ENCODE peak calls at places on chromosomes 4 and X, in seven cellular contexts. One of them, this sample, is unnamed.

GRCh38 chrX:129833153-129834004 is 10.3 kb downstream of the ZDHHC9 start:
- DNase-seq in GM23338: no peak
- DNase-seq in astrocyte: peak; percentile 65
- DNase-seq in MM.1S: no peak
- DNase-seq in fibroblast of lung: peak; percentile 76
- DNase-seq in PC-9: no peak
- DNase-seq in hepatocyte: no peak
- DNase-seq in this sample: no peak

GRCh38 chr4:82017680-82018079 is 356.1 kb downstream of the HNRNPD start:
- DNase-seq in GM23338: peak; percentile 72
- DNase-seq in astrocyte: peak; percentile 3
- DNase-seq in MM.1S: peak; percentile 71
- DNase-seq in fibroblast of lung: peak; percentile 13
- DNase-seq in PC-9: no peak
- DNase-seq in hepatocyte: peak; percentile 68
- DNase-seq in this sample: peak; percentile 23

GRCh38 chr4:11120435-11120834 is 308.3 kb downstream of the HS3ST1 start:
- DNase-seq in GM23338: no peak
- DNase-seq in astrocyte: no peak
- DNase-seq in MM.1S: no peak
- DNase-seq in fibroblast of lung: no peak
- DNase-seq in PC-9: no peak
- DNase-seq in hepatocyte: no peak
- DNase-seq in this sample: no peak

GRCh38 chr4:88275949-88276515 is 8.3 kb downstream of the PPM1K start:
- DNase-seq in GM23338: no peak
- DNase-seq in astrocyte: peak; percentile 12
- DNase-seq in MM.1S: no peak
- DNase-seq in fibroblast of lung: peak; percentile 21
- DNase-seq in PC-9: no peak
- DNase-seq in hepatocyte: no peak
- DNase-seq in this sample: no peak

GRCh38 chr4:37454263-37454800 is 209.8 kb downstream of the NWD2 start:
- DNase-seq in GM23338: no peak
- DNase-seq in astrocyte: no peak
- DNase-seq in MM.1S: no peak
- DNase-seq in fibroblast of lung: no peak
- DNase-seq in PC-9: no peak
- DNase-seq in hepatocyte: no peak
- DNase-seq in this sample: no peak

GRCh38 chrX:68699960-68700746 is 52.7 kb downstream of the STARD8 start:
- DNase-seq in GM23338: no peak
- DNase-seq in astrocyte: peak; percentile 52
- DNase-seq in MM.1S: no peak
- DNase-seq in fibroblast of lung: peak; percentile 61
- DNase-seq in PC-9: no peak
- DNase-seq in hepatocyte: no peak
- DNase-seq in this sample: no peak

GRCh38 chrX:1519022-1519497 is 17.9 kb downstream of the P2RY8 start:
- DNase-seq in GM23338: no peak
- DNase-seq in astrocyte: no peak
- DNase-seq in MM.1S: no peak
- DNase-seq in fibroblast of lung: no peak
- DNase-seq in PC-9: no peak
- DNase-seq in hepatocyte: no peak
- DNase-seq in this sample: no peak

GRCh38 chrX:150506020-150506419 is 62.4 kb upstream of the MTM1 start:
- DNase-seq in GM23338: no peak
- DNase-seq in astrocyte: no peak
- DNase-seq in MM.1S: no peak
- DNase-seq in fibroblast of lung: no peak
- DNase-seq in PC-9: no peak
- DNase-seq in hepatocyte: no peak
- DNase-seq in this sample: no peak

GRCh38 chr4:2583517-2583916 is 47.1 kb downstream of the FAM193A start:
- DNase-seq in GM23338: no peak
- DNase-seq in astrocyte: no peak
- DNase-seq in MM.1S: no peak
- DNase-seq in fibroblast of lung: peak; percentile 25
- DNase-seq in PC-9: peak; percentile 18
- DNase-seq in hepatocyte: peak; percentile 54
- DNase-seq in this sample: no peak

GRCh38 chr4:62023633-62024032 is 823.5 kb downstream of the ADGRL3 start:
- DNase-seq in GM23338: peak; percentile 14
- DNase-seq in astrocyte: no peak
- DNase-seq in MM.1S: no peak
- DNase-seq in fibroblast of lung: no peak
- DNase-seq in PC-9: no peak
- DNase-seq in hepatocyte: no peak
- DNase-seq in this sample: no peak
- H3K4me2 ChIP-seq in GM23338: no peak overlapping the region
- H3K4me2 ChIP-seq in astrocyte: no peak overlapping the region
- H3K4me2 ChIP-seq in MM.1S: no peak overlapping the region
- H3K4me2 ChIP-seq in fibroblast of lung: no peak overlapping the region
- H3K4me2 ChIP-seq in PC-9: no peak overlapping the region
- H3K4me2 ChIP-seq in hepatocyte: no peak overlapping the region
- H3K4me2 ChIP-seq in this sample: no peak overlapping the region

DNA sequence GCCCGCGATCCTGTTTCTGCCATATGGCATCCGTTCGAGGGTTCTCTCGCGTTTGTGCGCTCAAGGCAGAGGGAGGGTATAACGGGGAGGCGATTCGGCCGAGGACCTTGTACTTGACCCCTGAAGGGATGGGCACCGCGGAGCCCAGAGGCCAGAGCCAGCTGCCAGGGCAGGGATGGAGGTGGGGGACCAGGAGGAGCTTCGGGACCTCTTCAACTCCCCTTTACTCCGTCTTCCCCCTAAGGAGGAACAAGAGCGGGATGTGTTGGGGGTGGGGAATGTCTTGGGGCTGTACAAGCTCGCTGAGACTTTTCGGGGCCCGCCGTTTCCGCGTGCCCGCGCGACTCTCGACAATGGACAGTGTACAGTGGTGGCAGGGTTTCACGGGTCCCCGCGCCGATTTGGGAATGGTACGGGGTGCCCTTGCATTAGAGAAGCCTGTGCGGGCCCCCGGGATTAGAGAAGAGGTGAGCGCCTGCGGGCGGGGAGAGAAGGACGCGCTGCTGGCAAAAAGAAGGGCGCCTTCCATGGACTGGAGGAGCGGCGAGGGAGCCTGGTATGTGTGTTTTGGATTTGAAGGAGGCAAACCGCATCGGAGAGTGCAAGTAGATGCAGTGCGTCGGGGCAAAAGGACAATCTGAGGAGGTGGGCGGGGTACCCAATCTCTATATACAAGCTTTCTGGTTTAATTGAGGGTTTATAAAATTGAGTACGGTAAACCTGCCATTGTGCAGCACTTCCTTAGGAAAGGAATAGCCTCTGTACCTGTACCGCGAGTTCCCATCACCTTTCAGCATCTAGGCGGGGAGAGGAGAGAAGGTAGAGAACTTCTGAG is 841 bp downstream of the UGT8 start:
- DNase-seq in GM23338: peak; percentile 78
- DNase-seq in astrocyte: peak; percentile 1
- DNase-seq in MM.1S: no peak
- DNase-seq in fibroblast of lung: peak; percentile 12
- DNase-seq in PC-9: peak; percentile 17
- DNase-seq in hepatocyte: peak; percentile 49
- DNase-seq in this sample: no peak
- H3K79me2 ChIP-seq in GM23338: peaks cover 47% of the 10 kb centered on the region
- H3K79me2 ChIP-seq in astrocyte: no peaks in the 10 kb centered on the region
- H3K79me2 ChIP-seq in MM.1S: no peaks in the 10 kb centered on the region
- H3K79me2 ChIP-seq in fibroblast of lung: no peaks in the 10 kb centered on the region
- H3K79me2 ChIP-seq in PC-9: no peaks in the 10 kb centered on the region
- H3K79me2 ChIP-seq in hepatocyte: peaks cover 44% of the 10 kb centered on the region
- H3K79me2 ChIP-seq in this sample: no peaks in the 10 kb centered on the region

GRCh38 chr4:113976937-113977855 is 2.3 kb downstream of the ARSJ start:
- DNase-seq in GM23338: no peak
- DNase-seq in astrocyte: no peak
- DNase-seq in MM.1S: no peak
- DNase-seq in fibroblast of lung: peak; percentile 50
- DNase-seq in PC-9: no peak
- DNase-seq in hepatocyte: no peak
- DNase-seq in this sample: no peak
- H3K4me2 ChIP-seq in GM23338: peak overlapping the region; percentile 83
- H3K4me2 ChIP-seq in astrocyte: peak overlapping the region; percentile 89
- H3K4me2 ChIP-seq in MM.1S: no peak overlapping the region
- H3K4me2 ChIP-seq in fibroblast of lung: peak overlapping the region; percentile 44
- H3K4me2 ChIP-seq in PC-9: no peak overlapping the region
- H3K4me2 ChIP-seq in hepatocyte: peak overlapping the region; percentile 79
- H3K4me2 ChIP-seq in this sample: no peak overlapping the region

GRCh38 chr4:168840386-168840763 is 169.7 kb downstream of the CBR4 start:
- DNase-seq in GM23338: no peak
- DNase-seq in astrocyte: no peak
- DNase-seq in MM.1S: no peak
- DNase-seq in fibroblast of lung: peak; percentile 25
- DNase-seq in PC-9: no peak
- DNase-seq in hepatocyte: no peak
- DNase-seq in this sample: no peak

GRCh38 chr4:168840988-168841681 is 168.9 kb downstream of the CBR4 start:
- DNase-seq in GM23338: peak; percentile 87
- DNase-seq in astrocyte: no peak
- DNase-seq in MM.1S: no peak
- DNase-seq in fibroblast of lung: peak; percentile 26
- DNase-seq in PC-9: no peak
- DNase-seq in hepatocyte: no peak
- DNase-seq in this sample: no peak

GRCh38 chr4:168842186-168842585 is 167.9 kb downstream of the CBR4 start:
- DNase-seq in GM23338: no peak
- DNase-seq in astrocyte: no peak
- DNase-seq in MM.1S: no peak
- DNase-seq in fibroblast of lung: peak; percentile 42
- DNase-seq in PC-9: no peak
- DNase-seq in hepatocyte: no peak
- DNase-seq in this sample: no peak

GRCh38 chr4:168839758-168840385 is 170.2 kb downstream of the CBR4 start:
- DNase-seq in GM23338: no peak
- DNase-seq in astrocyte: no peak
- DNase-seq in MM.1S: no peak
- DNase-seq in fibroblast of lung: no peak
- DNase-seq in PC-9: no peak
- DNase-seq in hepatocyte: peak; percentile 44
- DNase-seq in this sample: no peak

DNA sequence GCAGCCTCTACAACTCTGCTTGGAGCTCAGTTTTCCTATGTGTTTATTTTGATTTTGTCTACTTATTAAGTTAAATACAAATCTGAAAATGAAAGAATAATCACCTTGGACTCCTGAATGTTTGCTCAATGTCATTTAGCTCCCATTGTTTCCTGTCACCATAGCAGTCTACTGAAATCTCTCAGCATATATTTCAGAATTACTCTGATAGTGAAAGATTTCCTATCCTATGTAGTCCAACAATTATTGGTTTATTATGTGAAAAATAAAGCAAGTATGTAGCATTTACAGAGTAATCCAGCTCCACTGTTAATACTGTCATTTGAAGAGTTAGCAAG is 168.4 kb downstream of the CBR4 start:
- DNase-seq in GM23338: no peak
- DNase-seq in astrocyte: no peak
- DNase-seq in MM.1S: no peak
- DNase-seq in fibroblast of lung: no peak
- DNase-seq in PC-9: no peak
- DNase-seq in hepatocyte: no peak
- DNase-seq in this sample: no peak
- H3K79me2 ChIP-seq in GM23338: peaks cover 8% of the 10 kb centered on the region
- H3K79me2 ChIP-seq in astrocyte: peaks cover 99% of the 10 kb centered on the region
- H3K79me2 ChIP-seq in MM.1S: peaks cover 12% of the 10 kb centered on the region
- H3K79me2 ChIP-seq in fibroblast of lung: peaks cover 87% of the 10 kb centered on the region
- H3K79me2 ChIP-seq in PC-9: no peaks in the 10 kb centered on the region
- H3K79me2 ChIP-seq in hepatocyte: peaks cover 88% of the 10 kb centered on the region
- H3K79me2 ChIP-seq in this sample: no peaks in the 10 kb centered on the region

DNA sequence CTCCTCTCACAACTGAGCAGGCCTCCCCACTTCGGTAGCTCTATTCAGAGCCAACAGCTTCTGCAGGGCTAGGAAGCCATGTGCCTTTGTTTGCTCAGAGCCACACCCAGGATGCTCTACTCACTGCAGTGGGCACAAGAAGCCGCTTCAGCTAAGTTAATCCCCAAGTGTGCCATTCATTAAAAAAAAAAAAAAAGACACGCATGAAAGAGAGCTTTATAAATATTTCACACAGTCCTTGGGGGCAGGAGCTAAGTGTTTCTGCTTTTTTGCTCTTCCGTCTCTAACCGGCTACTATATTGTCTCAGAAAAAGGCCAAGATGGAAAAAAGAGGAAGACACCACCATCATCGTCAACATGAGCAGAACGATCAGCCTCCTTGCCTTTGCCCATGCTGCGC is 8.1 kb downstream of the CRMP1 start:
- DNase-seq in GM23338: no peak
- DNase-seq in astrocyte: no peak
- DNase-seq in MM.1S: no peak
- DNase-seq in fibroblast of lung: no peak
- DNase-seq in PC-9: no peak
- DNase-seq in hepatocyte: no peak
- DNase-seq in this sample: no peak
- H3K4me2 ChIP-seq in GM23338: peak overlapping the region; percentile 26
- H3K4me2 ChIP-seq in astrocyte: no peak overlapping the region
- H3K4me2 ChIP-seq in MM.1S: no peak overlapping the region
- H3K4me2 ChIP-seq in fibroblast of lung: no peak overlapping the region
- H3K4me2 ChIP-seq in PC-9: no peak overlapping the region
- H3K4me2 ChIP-seq in hepatocyte: no peak overlapping the region
- H3K4me2 ChIP-seq in this sample: no peak overlapping the region

DNA sequence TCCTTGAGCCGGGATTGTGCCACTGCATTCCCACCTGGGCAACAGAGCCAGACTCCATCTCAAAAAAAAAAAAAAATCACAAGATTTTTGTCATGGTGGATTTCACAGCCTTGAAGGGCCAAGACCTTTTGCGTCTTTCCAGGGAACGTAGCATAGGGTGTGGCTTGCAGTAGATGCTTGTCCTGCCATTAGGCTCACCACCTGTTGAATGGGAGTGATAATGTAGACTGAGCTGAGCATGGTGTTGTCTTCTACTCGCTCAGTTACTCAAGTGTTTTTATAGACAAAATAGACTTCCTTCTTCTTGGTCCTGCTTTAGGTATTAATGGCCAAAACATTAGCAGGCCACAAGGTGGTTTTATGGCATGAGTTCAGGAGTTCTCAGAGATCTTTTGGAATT is 40.8 kb downstream of the JADE1 start:
- DNase-seq in GM23338: no peak
- DNase-seq in astrocyte: no peak
- DNase-seq in MM.1S: no peak
- DNase-seq in fibroblast of lung: no peak
- DNase-seq in PC-9: no peak
- DNase-seq in hepatocyte: no peak
- DNase-seq in this sample: no peak
- H3K79me2 ChIP-seq in GM23338: peaks cover 100% of the 10 kb centered on the region
- H3K79me2 ChIP-seq in astrocyte: peaks cover 12% of the 10 kb centered on the region
- H3K79me2 ChIP-seq in MM.1S: peaks cover 97% of the 10 kb centered on the region
- H3K79me2 ChIP-seq in fibroblast of lung: peaks cover 27% of the 10 kb centered on the region
- H3K79me2 ChIP-seq in PC-9: no peaks in the 10 kb centered on the region
- H3K79me2 ChIP-seq in hepatocyte: peaks cover 2% of the 10 kb centered on the region
- H3K79me2 ChIP-seq in this sample: peaks cover 50% of the 10 kb centered on the region

This sample was measured in DND-41.